ENCODE peak calls at places on chromosomes 4 and X, in six cellular contexts. X, H, D, M, T and W are unnamed samples. For H3K9me3, the result is how much of the 10 kb centered on the place peaks cover.

GRCh38 chr4:147723316-147723715 is 8.6 kb upstream of the ARHGAP10 start:
- DNase-seq in X (no peak), M (peak), T (no peak), D (no peak), H (peak), W (peak)

GRCh38 chrX:50813843-50814661 is at the start of gene SHROOM4:
- DNase-seq in H (peak), X (no peak), M (peak), D (no peak), T (peak), W (peak)

GRCh38 chr4:159117564-159117963 is 14.7 kb downstream of the RAPGEF2 start:
- DNase-seq in H (no peak), T (no peak), D (no peak), M (no peak), X (no peak), W (no peak)

GRCh38 chrX:71128915-71129765 is 10.7 kb downstream of the MED12 start:
- DNase-seq in X (peak), M (peak), T (peak), H (peak), D (peak), W (peak)

GRCh38 chr4:150402968-150403367 is 179.0 kb upstream of the MAB21L2 start:
- DNase-seq in M (no peak), H (peak), D (peak), T (peak), X (peak), W (peak)

GRCh38 chr4:185570727-185571126 is 35.4 kb upstream of the PDLIM3 start:
- DNase-seq in D (no peak), H (no peak), M (no peak), T (no peak), X (no peak), W (no peak)

GRCh38 chrX:97400492-97400891 is 516.8 kb downstream of the RPA4 start:
- DNase-seq in X (no peak), M (no peak), D (no peak), H (no peak), T (no peak), W (no peak)

GRCh38 chr4:73376251-73376650 is 27.8 kb upstream of the ALB start:
- DNase-seq in H (no peak), T (no peak), D (no peak), M (no peak), X (no peak), W (no peak)

GRCh38 chr4:64897683-64898082 is 488.4 kb upstream of the TECRL start:
- DNase-seq in X (no peak), D (no peak), H (no peak), M (no peak), T (no peak), W (no peak)

GRCh38 chr4:189033801-189034347 is 894.6 kb downstream of the TRIML1 start:
- DNase-seq in X (no peak), M (no peak), D (no peak), H (no peak), T (no peak), W (no peak)

GRCh38 chr4:38193464-38193863 is 233.3 kb downstream of the PTTG2 start:
- DNase-seq in D (no peak), X (no peak), M (no peak), H (no peak), T (no peak), W (no peak)

GRCh38 chr4:128776794-128777216 is 32.7 kb upstream of the JADE1 start:
- DNase-seq in M (peak), H (peak), X (peak), T (peak), D (no peak), W (peak)

GRCh38 chrX:79259073-79259689 is 108.0 kb downstream of the ITM2A start:
- DNase-seq in D (peak), M (no peak), H (no peak), T (no peak), X (peak), W (no peak)

GRCh38 chr4:45795165-45795564 is 328.7 kb downstream of the GABRG1 start:
- DNase-seq in D (no peak), X (no peak), M (no peak), T (no peak), H (no peak), W (peak)

GRCh38 chrX:74788545-74789086 is 136.6 kb downstream of the NEXMIF start:
- DNase-seq in D (no peak), X (no peak), T (no peak), M (no peak), H (no peak), W (no peak)

GRCh38 chr4:72558655-72559054 is 10.4 kb downstream of the ADAMTS3 start:
- DNase-seq in M (no peak), T (no peak), H (no peak), D (no peak), X (no peak), W (no peak)

GRCh38 chr4:182449186-182449880 is 206.1 kb downstream of the TENM3 start:
- DNase-seq in T (peak), H (peak), D (no peak), M (no peak), X (no peak), W (no peak)

GRCh38 chr4:57554693-57555092 is 444.5 kb upstream of the IGFBP7 start:
- DNase-seq in T (no peak), H (no peak), D (no peak), M (no peak), X (no peak), W (no peak)

GRCh38 chr4:111154924-111155323 is 532.0 kb upstream of the PITX2 start:
- DNase-seq in T (no peak), M (no peak), H (no peak), D (no peak), X (no peak), W (peak)

GRCh38 chrX:9952313-9952712 is 14.8 kb upstream of the CLDN34 start:
- DNase-seq in M (no peak), X (no peak), D (no peak), T (no peak), H (no peak), W (no peak)

GRCh38 chr4:159206427-159206871 is 103.6 kb downstream of the RAPGEF2 start:
- DNase-seq in T (peak), X (no peak), H (no peak), D (no peak), M (no peak), W (no peak)

GRCh38 chr4:121156822-121157769 is 7.0 kb downstream of the TNIP3 start:
- DNase-seq in X (peak), T (peak), M (no peak), H (peak), D (peak), W (peak)

GRCh38 chr4:185343726-185344581 is 51.8 kb downstream of the LRP2BP start:
- DNase-seq in T (peak), M (peak), H (no peak), X (peak), D (no peak), W (peak)

GRCh38 chr4:184215709-184216328 is 1.9 kb downstream of the ENPP6 start:
- DNase-seq in H (no peak), D (no peak), X (no peak), M (no peak), T (no peak), W (peak)

GRCh38 chr4:113978561-113979156 is 788 bp downstream of the ARSJ start:
- DNase-seq in X (no peak), D (no peak), M (peak), T (peak), H (no peak), W (peak)

GRCh38 chr4:15832523-15833451 is 54.7 kb downstream of the CD38 start:
- DNase-seq in M (no peak), T (no peak), H (no peak), X (no peak), D (no peak), W (no peak)

GRCh38 chr4:15882675-15883086 is 55.9 kb downstream of the FGFBP1 start:
- DNase-seq in H (peak), D (peak), M (peak), X (peak), T (peak), W (peak)

GRCh38 chrX:107676559-107677378 is 48.5 kb downstream of the PRPS1 start:
- DNase-seq in H (peak), X (peak), T (peak), D (peak), M (peak), W (peak)

GRCh38 chrX:72045141-72045540 is 86.6 kb downstream of the RTL5 start:
- DNase-seq in M (no peak), H (no peak), T (no peak), D (no peak), X (no peak), W (no peak)

GRCh38 chr4:145061325-145061920 is 36.6 kb downstream of the ANAPC10 start:
- DNase-seq in D (no peak), X (no peak), M (no peak), T (peak), H (no peak), W (peak)

GRCh38 chrX:48917139-48917980 is 1.5 kb downstream of the PIM2 start:
- DNase-seq in T (peak), X (peak), M (peak), D (peak), H (peak), W (peak)

GRCh38 chr4:81896936-81897335 is 425.2 kb upstream of the RASGEF1B start:
- DNase-seq in T (no peak), M (no peak), X (peak), D (no peak), H (no peak), W (no peak)

GRCh38 chrX:2908125-2908685 is 20.9 kb downstream of the ARSD start:
- DNase-seq in T (no peak), X (no peak), M (no peak), H (no peak), D (no peak), W (no peak)

GRCh38 chrX:30304866-30305265 is 4.3 kb downstream of the NR0B1 start:
- DNase-seq in M (no peak), T (no peak), H (no peak), D (no peak), X (no peak), W (no peak)

GRCh38 chrX:30301977-30302376 is 7.2 kb downstream of the NR0B1 start:
- DNase-seq in X (no peak), H (no peak), T (peak), D (no peak), M (no peak), W (peak)

GRCh38 chrX:30307466-30307865 is 1.7 kb downstream of the NR0B1 start:
- DNase-seq in H (no peak), D (no peak), T (no peak), M (no peak), X (no peak), W (no peak)

GRCh38 chrX:30301203-30301602 is 8.0 kb downstream of the NR0B1 start:
- DNase-seq in H (no peak), X (no peak), M (no peak), D (no peak), T (no peak), W (no peak)

DNA sequence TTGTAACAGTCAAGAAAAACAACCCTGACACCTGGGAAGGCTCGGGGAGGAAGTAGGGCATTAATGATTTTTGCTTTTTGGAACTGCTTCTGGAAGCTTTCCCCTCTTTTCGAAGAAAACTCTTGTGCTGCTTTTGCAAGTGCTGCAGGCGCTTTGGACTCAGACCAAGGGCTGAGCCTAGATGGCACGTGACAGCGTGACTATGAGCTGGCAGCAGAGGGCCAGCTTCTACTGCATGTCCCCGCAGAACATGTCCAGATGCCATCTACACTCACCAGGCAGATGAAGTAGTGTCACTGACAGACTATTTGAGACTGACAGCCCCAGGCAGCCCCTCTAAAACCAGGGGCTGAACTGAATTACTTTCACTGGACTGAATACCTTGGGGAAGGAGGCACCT is 6.2 kb downstream of the NR0B1 start:
- DNase-seq in X (no peak), D (no peak), M (no peak), H (no peak), T (no peak), W (no peak)
- H3K27ac ChIP-seq in X (no peak), D (no peak), M (no peak), H (no peak), T (no peak), W (no peak)

DNA sequence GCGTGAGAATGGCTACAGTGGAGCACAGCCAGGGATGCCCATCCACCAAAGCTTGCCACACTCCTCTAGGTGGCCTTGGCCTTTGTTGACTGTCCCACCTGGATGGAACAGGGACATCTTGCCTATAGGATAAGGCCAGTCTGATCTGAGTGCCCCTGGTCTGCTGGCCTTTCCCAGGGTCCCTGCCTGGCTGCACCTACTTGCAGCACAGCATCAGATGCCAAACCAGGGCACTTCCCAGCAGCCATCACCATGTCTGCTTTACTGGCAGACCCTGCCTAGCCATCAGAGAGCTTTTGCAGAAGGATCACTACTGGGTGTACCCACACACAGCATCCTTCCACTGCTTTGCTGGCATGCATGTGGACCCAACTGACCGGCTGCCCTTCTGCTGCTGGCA is 143.2 kb downstream of the GABRA3 start:
- DNase-seq in M (no peak), T (no peak), H (no peak), X (no peak), D (no peak), W (no peak)
- H3K9me3 ChIP-seq in M (under half), T (under half), H (under half), X (under half), D (under half), W (under half)

GRCh38 chrX:149630681-149631292 is 805 bp downstream of the TMEM185A start:
- DNase-seq in D (no peak), X (peak), T (peak), M (no peak), H (no peak), W (peak)
- TF ChIP-seq CTCF in D (no peak), X (no peak), T (peak), M (no peak), H (no peak), W (no peak)

DNA sequence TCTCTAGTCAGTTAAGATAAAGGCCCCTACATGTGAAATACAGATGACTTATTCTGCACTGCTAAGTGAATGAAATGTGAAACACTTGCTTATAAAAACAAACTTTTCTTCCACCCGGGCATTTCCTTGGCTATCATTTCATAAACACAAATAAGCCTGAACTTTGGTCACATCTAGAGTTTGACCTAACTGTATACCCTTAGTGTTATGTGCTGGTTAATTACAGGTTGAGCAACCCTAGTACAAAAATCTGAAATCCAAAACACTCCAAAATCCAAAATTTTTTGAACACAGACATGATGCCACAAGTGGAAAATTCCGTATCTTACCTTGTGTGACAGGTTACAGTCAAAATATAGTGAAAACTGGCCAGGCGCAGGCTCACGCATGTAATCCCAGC is 45.9 kb downstream of the SAT1 start:
- DNase-seq in M (no peak), D (no peak), H (no peak), T (peak), X (no peak), W (no peak)
- H3K27ac ChIP-seq in M (no peak), D (no peak), H (no peak), T (no peak), X (no peak), W (no peak)

DNA sequence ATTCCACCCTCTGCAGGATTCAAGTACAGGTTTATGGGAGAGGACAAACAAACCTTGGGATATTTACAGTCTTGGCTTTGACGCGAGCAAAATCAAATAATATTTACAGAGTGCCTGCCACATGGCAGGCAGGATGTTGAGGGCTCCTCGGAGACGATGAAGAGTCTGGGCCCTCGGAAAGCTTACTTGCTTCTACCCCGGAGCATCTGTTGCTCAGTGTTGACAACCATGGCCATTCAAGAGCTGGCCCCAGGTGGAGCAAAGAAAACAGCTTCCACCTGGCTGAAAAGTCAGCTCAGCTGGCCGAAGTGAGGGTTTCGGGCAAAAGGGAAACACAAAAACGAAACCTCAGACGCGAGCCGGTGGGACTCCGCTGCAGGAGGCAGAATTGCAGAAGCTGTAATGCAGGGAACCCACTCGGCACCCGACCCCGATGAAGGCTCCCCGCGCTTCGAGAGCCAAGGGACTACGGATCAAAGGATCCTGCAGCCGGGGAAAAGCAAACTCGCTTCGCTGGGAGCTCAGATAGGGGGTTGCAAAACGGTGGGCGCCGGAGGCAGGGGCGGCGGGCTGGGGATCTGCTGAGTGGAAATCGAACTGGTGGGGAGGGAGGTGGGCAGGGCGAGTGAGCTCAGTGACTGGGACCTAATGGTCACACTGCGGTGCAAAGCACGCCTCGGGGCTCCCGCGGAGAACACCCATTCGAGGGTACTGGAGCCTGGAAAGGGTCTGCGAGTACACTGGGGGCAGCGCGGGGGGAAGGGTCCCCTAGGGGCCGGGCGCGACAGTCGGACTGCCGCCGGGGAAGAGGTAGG is 777 bp downstream of the ATP8A1 start:
- DNase-seq in H (peak), T (no peak), M (peak), X (peak), D (peak), W (peak)
- H3K9me3 ChIP-seq in H (under half), T (under half), M (under half), X (under half), D (under half), W (under half)

DNA sequence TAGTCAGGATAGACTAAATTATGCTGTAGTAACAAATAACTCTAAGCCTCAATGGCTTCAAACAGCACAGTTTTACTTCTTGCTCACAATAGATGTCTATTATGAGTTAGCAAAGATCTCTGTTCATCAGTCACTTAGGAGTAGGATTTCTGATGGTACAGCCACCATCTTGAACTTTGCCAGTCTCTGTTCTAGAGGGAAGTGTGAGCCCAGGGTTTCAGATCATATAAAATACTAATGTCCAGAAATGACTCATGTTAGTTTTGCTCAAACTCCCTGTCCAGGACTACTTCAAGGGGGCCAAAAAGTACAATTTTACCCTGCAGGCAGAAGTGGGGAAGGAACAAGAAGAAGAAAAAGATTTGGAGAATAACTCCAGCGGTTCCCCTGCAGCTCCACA is 77.1 kb upstream of the LSM6 start:
- DNase-seq in M (no peak), D (no peak), H (no peak), X (no peak), T (no peak), W (no peak)
- TF ChIP-seq CTCF in M (no peak), D (no peak), H (no peak), X (no peak), T (no peak), W (no peak)

GRCh38 chr4:99305638-99306380 is 15.0 kb upstream of the ADH1A start:
- DNase-seq in H (no peak), X (no peak), T (no peak), D (no peak), M (peak), W (no peak)

GRCh38 chr4:99300934-99301333 is 10.1 kb upstream of the ADH1A start:
- DNase-seq in T (peak), M (peak), H (peak), D (no peak), X (peak), W (peak)

GRCh38 chr4:99301376-99302164 is 10.8 kb upstream of the ADH1A start:
- DNase-seq in X (no peak), D (no peak), M (peak), T (peak), H (no peak), W (no peak)
- H3K27ac ChIP-seq in X (no peak), D (no peak), M (peak), T (peak), H (peak), W (peak)